ENCODE peak calls at places on chromosomes 13 and 19, in eight cellular contexts. One of them, this sample, is unnamed.

GRCh38 chr19:41570639-41571112 is 5.3 kb upstream of the CEACAM21 start:
- DNase-seq in effector CD8-positive, alpha-beta T cell: peak; percentile 79
- DNase-seq in activated T-helper 9 cell treated with anti-CD3 and anti-CD28 coated beads, Interleukin-2, amount 50 U/mL, for 16 hours: peak; percentile 77
- DNase-seq in effector CD4-positive, alpha-beta T cell: peak; percentile 84
- DNase-seq in activated T-cell treated with anti-CD3 and anti-CD28 coated beads for 4 hours: peak; percentile 81
- DNase-seq in stromal cell of bone marrow: peak; percentile 38
- DNase-seq in GM19239: peak; percentile 59
- DNase-seq in NCI-H2107: peak; percentile 16
- DNase-seq in this sample: peak; percentile 45

GRCh38 chr13:107348471-107348870 is 780.5 kb upstream of the ARGLU1 start:
- DNase-seq in activated T-cell treated with anti-CD3 and anti-CD28 coated beads for 4 hours: no peak
- DNase-seq in GM19239: no peak
- DNase-seq in effector CD4-positive, alpha-beta T cell: no peak
- DNase-seq in activated T-helper 9 cell treated with anti-CD3 and anti-CD28 coated beads, Interleukin-2, amount 50 U/mL, for 16 hours: no peak
- DNase-seq in stromal cell of bone marrow: no peak
- DNase-seq in NCI-H2107: no peak
- DNase-seq in effector CD8-positive, alpha-beta T cell: no peak
- DNase-seq in this sample: no peak

GRCh38 chr13:58949646-58950045 is 1214.1 kb downstream of the DIAPH3 start:
- DNase-seq in NCI-H2107: no peak
- DNase-seq in effector CD4-positive, alpha-beta T cell: no peak
- DNase-seq in effector CD8-positive, alpha-beta T cell: no peak
- DNase-seq in activated T-helper 9 cell treated with anti-CD3 and anti-CD28 coated beads, Interleukin-2, amount 50 U/mL, for 16 hours: no peak
- DNase-seq in stromal cell of bone marrow: no peak
- DNase-seq in GM19239: no peak
- DNase-seq in activated T-cell treated with anti-CD3 and anti-CD28 coated beads for 4 hours: no peak
- DNase-seq in this sample: no peak

GRCh38 chr19:44757057-44757734 is 8.7 kb downstream of the BCL3 start:
- DNase-seq in effector CD8-positive, alpha-beta T cell: no peak
- DNase-seq in activated T-cell treated with anti-CD3 and anti-CD28 coated beads for 4 hours: no peak
- DNase-seq in effector CD4-positive, alpha-beta T cell: no peak
- DNase-seq in GM19239: no peak
- DNase-seq in stromal cell of bone marrow: no peak
- DNase-seq in activated T-helper 9 cell treated with anti-CD3 and anti-CD28 coated beads, Interleukin-2, amount 50 U/mL, for 16 hours: no peak
- DNase-seq in NCI-H2107: no peak
- DNase-seq in this sample: no peak

GRCh38 chr19:49581007-49581508 is at the start of gene PRRG2:
- DNase-seq in activated T-helper 9 cell treated with anti-CD3 and anti-CD28 coated beads, Interleukin-2, amount 50 U/mL, for 16 hours: no peak
- DNase-seq in effector CD4-positive, alpha-beta T cell: no peak
- DNase-seq in NCI-H2107: no peak
- DNase-seq in activated T-cell treated with anti-CD3 and anti-CD28 coated beads for 4 hours: no peak
- DNase-seq in stromal cell of bone marrow: no peak
- DNase-seq in GM19239: no peak
- DNase-seq in effector CD8-positive, alpha-beta T cell: no peak
- DNase-seq in this sample: no peak

GRCh38 chr13:45231722-45232121 is 30.9 kb upstream of the KCTD4 start:
- DNase-seq in activated T-helper 9 cell treated with anti-CD3 and anti-CD28 coated beads, Interleukin-2, amount 50 U/mL, for 16 hours: no peak
- DNase-seq in effector CD8-positive, alpha-beta T cell: no peak
- DNase-seq in effector CD4-positive, alpha-beta T cell: no peak
- DNase-seq in GM19239: no peak
- DNase-seq in stromal cell of bone marrow: peak; percentile 46
- DNase-seq in activated T-cell treated with anti-CD3 and anti-CD28 coated beads for 4 hours: no peak
- DNase-seq in NCI-H2107: no peak
- DNase-seq in this sample: no peak

GRCh38 chr13:78743972-78744371 is 85.0 kb upstream of the OBI1 start:
- DNase-seq in activated T-helper 9 cell treated with anti-CD3 and anti-CD28 coated beads, Interleukin-2, amount 50 U/mL, for 16 hours: no peak
- DNase-seq in NCI-H2107: no peak
- DNase-seq in effector CD4-positive, alpha-beta T cell: no peak
- DNase-seq in stromal cell of bone marrow: no peak
- DNase-seq in activated T-cell treated with anti-CD3 and anti-CD28 coated beads for 4 hours: no peak
- DNase-seq in effector CD8-positive, alpha-beta T cell: no peak
- DNase-seq in GM19239: no peak
- DNase-seq in this sample: no peak

GRCh38 chr13:43405457-43405856 is 381.3 kb downstream of the ENOX1 start:
- DNase-seq in effector CD4-positive, alpha-beta T cell: no peak
- DNase-seq in effector CD8-positive, alpha-beta T cell: no peak
- DNase-seq in NCI-H2107: no peak
- DNase-seq in activated T-cell treated with anti-CD3 and anti-CD28 coated beads for 4 hours: no peak
- DNase-seq in stromal cell of bone marrow: peak; percentile 22
- DNase-seq in GM19239: no peak
- DNase-seq in activated T-helper 9 cell treated with anti-CD3 and anti-CD28 coated beads, Interleukin-2, amount 50 U/mL, for 16 hours: no peak
- DNase-seq in this sample: no peak

GRCh38 chr13:47289578-47289977 is 392.7 kb upstream of the HTR2A start:
- DNase-seq in stromal cell of bone marrow: no peak
- DNase-seq in effector CD4-positive, alpha-beta T cell: no peak
- DNase-seq in activated T-helper 9 cell treated with anti-CD3 and anti-CD28 coated beads, Interleukin-2, amount 50 U/mL, for 16 hours: no peak
- DNase-seq in effector CD8-positive, alpha-beta T cell: no peak
- DNase-seq in NCI-H2107: no peak
- DNase-seq in activated T-cell treated with anti-CD3 and anti-CD28 coated beads for 4 hours: no peak
- DNase-seq in GM19239: no peak
- DNase-seq in this sample: no peak

GRCh38 chr13:30319130-30319529 is 11.8 kb upstream of the KATNAL1 start:
- DNase-seq in stromal cell of bone marrow: no peak
- DNase-seq in activated T-helper 9 cell treated with anti-CD3 and anti-CD28 coated beads, Interleukin-2, amount 50 U/mL, for 16 hours: no peak
- DNase-seq in effector CD8-positive, alpha-beta T cell: no peak
- DNase-seq in GM19239: no peak
- DNase-seq in effector CD4-positive, alpha-beta T cell: no peak
- DNase-seq in NCI-H2107: no peak
- DNase-seq in activated T-cell treated with anti-CD3 and anti-CD28 coated beads for 4 hours: no peak
- DNase-seq in this sample: no peak

GRCh38 chr19:49921871-49922755 is 6.9 kb upstream of the ATF5 start:
- DNase-seq in activated T-helper 9 cell treated with anti-CD3 and anti-CD28 coated beads, Interleukin-2, amount 50 U/mL, for 16 hours: no peak
- DNase-seq in effector CD8-positive, alpha-beta T cell: no peak
- DNase-seq in effector CD4-positive, alpha-beta T cell: no peak
- DNase-seq in stromal cell of bone marrow: peak; percentile 66
- DNase-seq in activated T-cell treated with anti-CD3 and anti-CD28 coated beads for 4 hours: no peak
- DNase-seq in GM19239: no peak
- DNase-seq in NCI-H2107: no peak
- DNase-seq in this sample: no peak

GRCh38 chr13:32381539-32381938 is 46.4 kb downstream of the N4BP2L1 start:
- DNase-seq in activated T-cell treated with anti-CD3 and anti-CD28 coated beads for 4 hours: no peak
- DNase-seq in GM19239: no peak
- DNase-seq in effector CD4-positive, alpha-beta T cell: no peak
- DNase-seq in activated T-helper 9 cell treated with anti-CD3 and anti-CD28 coated beads, Interleukin-2, amount 50 U/mL, for 16 hours: no peak
- DNase-seq in effector CD8-positive, alpha-beta T cell: no peak
- DNase-seq in NCI-H2107: no peak
- DNase-seq in stromal cell of bone marrow: peak; percentile 24
- DNase-seq in this sample: no peak

GRCh38 chr13:98976941-98977340 is 923 bp downstream of the DOCK9 start:
- DNase-seq in effector CD4-positive, alpha-beta T cell: no peak
- DNase-seq in NCI-H2107: no peak
- DNase-seq in effector CD8-positive, alpha-beta T cell: no peak
- DNase-seq in activated T-cell treated with anti-CD3 and anti-CD28 coated beads for 4 hours: no peak
- DNase-seq in stromal cell of bone marrow: no peak
- DNase-seq in GM19239: no peak
- DNase-seq in activated T-helper 9 cell treated with anti-CD3 and anti-CD28 coated beads, Interleukin-2, amount 50 U/mL, for 16 hours: no peak
- DNase-seq in this sample: no peak

GRCh38 chr19:5705552-5705951 is 14.4 kb downstream of the LONP1 start:
- DNase-seq in stromal cell of bone marrow: no peak
- DNase-seq in NCI-H2107: no peak
- DNase-seq in effector CD4-positive, alpha-beta T cell: no peak
- DNase-seq in activated T-helper 9 cell treated with anti-CD3 and anti-CD28 coated beads, Interleukin-2, amount 50 U/mL, for 16 hours: no peak
- DNase-seq in GM19239: no peak
- DNase-seq in activated T-cell treated with anti-CD3 and anti-CD28 coated beads for 4 hours: no peak
- DNase-seq in effector CD8-positive, alpha-beta T cell: no peak
- DNase-seq in this sample: no peak

GRCh38 chr13:71712988-71713653 is 153.9 kb downstream of the DACH1 start:
- DNase-seq in effector CD8-positive, alpha-beta T cell: no peak
- DNase-seq in GM19239: no peak
- DNase-seq in activated T-helper 9 cell treated with anti-CD3 and anti-CD28 coated beads, Interleukin-2, amount 50 U/mL, for 16 hours: no peak
- DNase-seq in NCI-H2107: no peak
- DNase-seq in stromal cell of bone marrow: no peak
- DNase-seq in effector CD4-positive, alpha-beta T cell: no peak
- DNase-seq in activated T-cell treated with anti-CD3 and anti-CD28 coated beads for 4 hours: no peak
- DNase-seq in this sample: no peak